ENCODE peak calls at places on chromosomes 5 and 9, in seven cellular contexts. F, Z, V, X, K, O and H are unnamed samples.

GRCh38 chr5:133952729-133953567 is 15.5 kb downstream of the C5orf15 start:
- DNase-seq in X (no peak), Z (no peak), O (no peak), F (no peak), V (peak), K (no peak), H (peak)

GRCh38 chr9:115117999-115118470 is at the start of gene TNC:
- DNase-seq in F (peak), V (no peak), X (peak), Z (no peak), K (no peak), O (no peak), H (peak)

GRCh38 chr9:126347911-126348760 is 21.5 kb downstream of the MVB12B start:
- DNase-seq in O (no peak), V (no peak), X (no peak), Z (no peak), F (no peak), K (no peak), H (peak)

GRCh38 chr5:111628901-111629300 is 116.6 kb upstream of the STARD4 start:
- DNase-seq in K (no peak), O (no peak), X (no peak), V (peak), F (no peak), Z (no peak), H (no peak)

GRCh38 chr9:133505901-133506652 is 18.7 kb downstream of the MYMK start:
- DNase-seq in Z (no peak), O (no peak), X (no peak), K (no peak), F (no peak), V (peak), H (no peak)

GRCh38 chr9:16873131-16873787 is 2.8 kb upstream of the BNC2 start:
- DNase-seq in F (no peak), X (no peak), V (peak), K (no peak), O (no peak), Z (no peak), H (no peak)

GRCh38 chr9:86485359-86485758 is 131.1 kb upstream of the TUT7 start:
- DNase-seq in O (no peak), K (no peak), F (no peak), X (no peak), Z (no peak), V (no peak), H (no peak)

GRCh38 chr5:28014779-28015178 is 976.4 kb upstream of the CDH9 start:
- DNase-seq in Z (peak), F (peak), O (no peak), V (no peak), K (no peak), X (peak), H (no peak)

GRCh38 chr9:15277400-15278137 is 29.4 kb downstream of the TTC39B start:
- DNase-seq in X (peak), O (no peak), Z (no peak), F (peak), V (peak), K (peak), H (no peak)

GRCh38 chr9:79652598-79652997 is 80.8 kb downstream of the TLE4 start:
- DNase-seq in F (no peak), V (no peak), X (no peak), Z (no peak), K (no peak), O (no peak), H (no peak)

GRCh38 chr5:95153581-95153980 is 131.3 kb downstream of the MCTP1 start:
- DNase-seq in O (no peak), Z (no peak), X (no peak), F (peak), K (no peak), V (no peak), H (no peak)

GRCh38 chr5:5886812-5887486 is 464.5 kb downstream of the ICE1 start:
- DNase-seq in O (no peak), V (no peak), Z (no peak), K (no peak), X (no peak), F (no peak), H (peak)

GRCh38 chr5:136192526-136193395 is at the start of gene SMIM32:
- DNase-seq in Z (peak), V (no peak), X (no peak), F (peak), K (no peak), O (no peak), H (peak)